ENCODE peak calls at places on chromosomes 5 and 9, in ten cellular contexts. One of them, this sample, is unnamed.

GRCh38 chr5:80696450-80696849 is 41.7 kb upstream of the DHFR start:
- DNase-seq in GM23248: no peak
- DNase-seq in HCT116: no peak
- DNase-seq in left ventricle myocardium inferior: no peak
- DNase-seq in iPS DF 6.9: no peak
- DNase-seq in heart right ventricle: no peak
- DNase-seq in A549: no peak
- DNase-seq in adrenal gland: no peak
- DNase-seq in spleen: no peak
- DNase-seq in CD4-positive, alpha-beta memory T cell: no peak
- DNase-seq in this sample: no peak

GRCh38 chr9:107214915-107215314 is 68.2 kb upstream of the RAD23B start:
- DNase-seq in GM23248: peak
- DNase-seq in HCT116: no peak
- DNase-seq in left ventricle myocardium inferior: no peak
- DNase-seq in iPS DF 6.9: no peak
- DNase-seq in heart right ventricle: no peak
- DNase-seq in A549: no peak
- DNase-seq in adrenal gland: no peak
- DNase-seq in spleen: no peak
- DNase-seq in CD4-positive, alpha-beta memory T cell: no peak
- DNase-seq in this sample: no peak

GRCh38 chr5:179916523-179916922 is 8.8 kb upstream of the TBC1D9B start:
- DNase-seq in GM23248: no peak
- DNase-seq in HCT116: no peak
- DNase-seq in left ventricle myocardium inferior: no peak
- DNase-seq in iPS DF 6.9: no peak
- DNase-seq in heart right ventricle: no peak
- DNase-seq in A549: no peak
- DNase-seq in adrenal gland: peak
- DNase-seq in spleen: no peak
- DNase-seq in CD4-positive, alpha-beta memory T cell: no peak
- DNase-seq in this sample: no peak

GRCh38 chr5:88484367-88484766 is 215.7 kb upstream of the TMEM161B start:
- DNase-seq in GM23248: no peak
- DNase-seq in HCT116: no peak
- DNase-seq in left ventricle myocardium inferior: no peak
- DNase-seq in iPS DF 6.9: no peak
- DNase-seq in heart right ventricle: no peak
- DNase-seq in A549: no peak
- DNase-seq in adrenal gland: no peak
- DNase-seq in spleen: no peak
- DNase-seq in CD4-positive, alpha-beta memory T cell: no peak
- DNase-seq in this sample: no peak

GRCh38 chr9:128101690-128102089 is 25.8 kb downstream of the PTGES2 start:
- DNase-seq in GM23248: no peak
- DNase-seq in HCT116: no peak
- DNase-seq in left ventricle myocardium inferior: peak
- DNase-seq in iPS DF 6.9: no peak
- DNase-seq in heart right ventricle: peak
- DNase-seq in A549: no peak
- DNase-seq in adrenal gland: no peak
- DNase-seq in spleen: peak
- DNase-seq in CD4-positive, alpha-beta memory T cell: no peak
- DNase-seq in this sample: no peak

GRCh38 chr9:100474082-100474949 is 1.4 kb downstream of the TMEFF1 start:
- DNase-seq in GM23248: no peak
- DNase-seq in HCT116: no peak
- DNase-seq in left ventricle myocardium inferior: no peak
- DNase-seq in iPS DF 6.9: no peak
- DNase-seq in heart right ventricle: no peak
- DNase-seq in A549: no peak
- DNase-seq in adrenal gland: no peak
- DNase-seq in spleen: no peak
- DNase-seq in CD4-positive, alpha-beta memory T cell: no peak
- DNase-seq in this sample: no peak

GRCh38 chr9:71254592-71255277 is 133.3 kb upstream of the TRPM3 start:
- DNase-seq in GM23248: no peak
- DNase-seq in HCT116: no peak
- DNase-seq in left ventricle myocardium inferior: no peak
- DNase-seq in iPS DF 6.9: no peak
- DNase-seq in heart right ventricle: no peak
- DNase-seq in A549: no peak
- DNase-seq in adrenal gland: no peak
- DNase-seq in spleen: no peak
- DNase-seq in CD4-positive, alpha-beta memory T cell: no peak
- DNase-seq in this sample: no peak

GRCh38 chr9:134716067-134716466 is 74.5 kb downstream of the COL5A1 start:
- DNase-seq in GM23248: peak
- DNase-seq in HCT116: no peak
- DNase-seq in left ventricle myocardium inferior: no peak
- DNase-seq in iPS DF 6.9: no peak
- DNase-seq in heart right ventricle: no peak
- DNase-seq in A549: no peak
- DNase-seq in adrenal gland: no peak
- DNase-seq in spleen: no peak
- DNase-seq in CD4-positive, alpha-beta memory T cell: no peak
- DNase-seq in this sample: no peak

GRCh38 chr5:177430146-177430951 is 3.9 kb downstream of the GRK6 start:
- DNase-seq in GM23248: no peak
- DNase-seq in HCT116: no peak
- DNase-seq in left ventricle myocardium inferior: no peak
- DNase-seq in iPS DF 6.9: no peak
- DNase-seq in heart right ventricle: no peak
- DNase-seq in A549: no peak
- DNase-seq in adrenal gland: no peak
- DNase-seq in spleen: peak
- DNase-seq in CD4-positive, alpha-beta memory T cell: no peak
- DNase-seq in this sample: no peak

GRCh38 chr9:4137234-4137633 is 162.6 kb downstream of the GLIS3 start:
- DNase-seq in GM23248: peak
- DNase-seq in HCT116: peak
- DNase-seq in left ventricle myocardium inferior: no peak
- DNase-seq in iPS DF 6.9: no peak
- DNase-seq in heart right ventricle: no peak
- DNase-seq in A549: peak
- DNase-seq in adrenal gland: no peak
- DNase-seq in spleen: no peak
- DNase-seq in CD4-positive, alpha-beta memory T cell: no peak
- DNase-seq in this sample: no peak

GRCh38 chr5:7745882-7746735 is 104.8 kb downstream of the CFAP90 start:
- DNase-seq in GM23248: peak
- DNase-seq in HCT116: peak
- DNase-seq in left ventricle myocardium inferior: peak
- DNase-seq in iPS DF 6.9: peak
- DNase-seq in heart right ventricle: peak
- DNase-seq in A549: peak
- DNase-seq in adrenal gland: peak
- DNase-seq in spleen: no peak
- DNase-seq in CD4-positive, alpha-beta memory T cell: peak
- DNase-seq in this sample: peak

GRCh38 chr9:105436753-105437152 is 11.1 kb upstream of the FSD1L start:
- DNase-seq in GM23248: no peak
- DNase-seq in HCT116: no peak
- DNase-seq in left ventricle myocardium inferior: no peak
- DNase-seq in iPS DF 6.9: no peak
- DNase-seq in heart right ventricle: no peak
- DNase-seq in A549: no peak
- DNase-seq in adrenal gland: no peak
- DNase-seq in spleen: no peak
- DNase-seq in CD4-positive, alpha-beta memory T cell: no peak
- DNase-seq in this sample: no peak

GRCh38 chr9:105439428-105439827 is 8.4 kb upstream of the FSD1L start:
- DNase-seq in GM23248: peak
- DNase-seq in HCT116: no peak
- DNase-seq in left ventricle myocardium inferior: no peak
- DNase-seq in iPS DF 6.9: no peak
- DNase-seq in heart right ventricle: no peak
- DNase-seq in A549: no peak
- DNase-seq in adrenal gland: no peak
- DNase-seq in spleen: no peak
- DNase-seq in CD4-positive, alpha-beta memory T cell: no peak
- DNase-seq in this sample: no peak

GRCh38 chr9:105437704-105438103 is 10.1 kb upstream of the FSD1L start:
- DNase-seq in GM23248: no peak
- DNase-seq in HCT116: no peak
- DNase-seq in left ventricle myocardium inferior: no peak
- DNase-seq in iPS DF 6.9: no peak
- DNase-seq in heart right ventricle: no peak
- DNase-seq in A549: no peak
- DNase-seq in adrenal gland: no peak
- DNase-seq in spleen: no peak
- DNase-seq in CD4-positive, alpha-beta memory T cell: no peak
- DNase-seq in this sample: no peak

GRCh38 chr9:105435453-105435852 is 12.4 kb upstream of the FSD1L start:
- DNase-seq in GM23248: no peak
- DNase-seq in HCT116: no peak
- DNase-seq in left ventricle myocardium inferior: no peak
- DNase-seq in iPS DF 6.9: no peak
- DNase-seq in heart right ventricle: no peak
- DNase-seq in A549: no peak
- DNase-seq in adrenal gland: no peak
- DNase-seq in spleen: no peak
- DNase-seq in CD4-positive, alpha-beta memory T cell: no peak
- DNase-seq in this sample: no peak

DNA sequence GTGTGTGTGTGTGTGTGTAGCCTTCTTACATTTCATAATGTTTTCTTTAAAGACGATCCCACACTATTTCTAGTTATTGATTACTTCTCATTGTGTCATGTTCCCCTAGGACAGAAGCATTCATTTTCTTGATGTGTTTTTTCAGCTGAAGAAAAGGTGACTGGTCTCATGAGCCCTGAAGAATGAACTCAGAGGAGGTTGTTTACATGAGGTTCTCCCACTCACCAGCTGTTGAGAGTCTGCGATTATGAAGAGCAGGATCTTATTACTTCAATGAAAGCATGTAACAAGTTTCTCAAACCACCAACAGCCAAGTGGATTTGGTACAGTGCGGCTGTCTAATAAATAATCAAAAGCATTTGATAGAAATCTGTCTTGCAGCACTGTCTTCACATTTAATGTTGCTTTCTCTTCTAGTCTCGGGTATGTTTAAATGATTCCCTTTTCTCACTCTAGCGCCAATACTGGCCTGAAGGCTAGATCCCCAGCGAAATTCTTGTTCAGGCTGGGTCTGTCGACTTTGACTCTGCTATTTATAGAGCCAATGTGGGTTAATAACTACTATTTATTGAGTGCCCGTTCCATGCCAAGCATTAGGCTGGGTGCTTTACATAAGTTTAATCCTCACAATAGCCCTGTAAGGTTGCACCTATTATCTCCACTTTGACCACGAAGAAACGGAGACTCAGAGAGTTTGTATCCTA is 9.5 kb upstream of the FSD1L start:
- DNase-seq in GM23248: peak
- DNase-seq in HCT116: no peak
- DNase-seq in left ventricle myocardium inferior: no peak
- DNase-seq in iPS DF 6.9: no peak
- DNase-seq in heart right ventricle: no peak
- DNase-seq in A549: no peak
- DNase-seq in adrenal gland: no peak
- DNase-seq in spleen: no peak
- DNase-seq in CD4-positive, alpha-beta memory T cell: no peak
- DNase-seq in this sample: no peak
- H3K27ac ChIP-seq in GM23248: no peak
- H3K27ac ChIP-seq in HCT116: no peak
- H3K27ac ChIP-seq in left ventricle myocardium inferior: peak
- H3K27ac ChIP-seq in iPS DF 6.9: no peak
- H3K27ac ChIP-seq in heart right ventricle: no peak
- H3K27ac ChIP-seq in A549: no peak
- H3K27ac ChIP-seq in adrenal gland: no peak
- H3K27ac ChIP-seq in spleen: no peak
- H3K27ac ChIP-seq in CD4-positive, alpha-beta memory T cell: no peak
- H3K27ac ChIP-seq in this sample: no peak

DNA sequence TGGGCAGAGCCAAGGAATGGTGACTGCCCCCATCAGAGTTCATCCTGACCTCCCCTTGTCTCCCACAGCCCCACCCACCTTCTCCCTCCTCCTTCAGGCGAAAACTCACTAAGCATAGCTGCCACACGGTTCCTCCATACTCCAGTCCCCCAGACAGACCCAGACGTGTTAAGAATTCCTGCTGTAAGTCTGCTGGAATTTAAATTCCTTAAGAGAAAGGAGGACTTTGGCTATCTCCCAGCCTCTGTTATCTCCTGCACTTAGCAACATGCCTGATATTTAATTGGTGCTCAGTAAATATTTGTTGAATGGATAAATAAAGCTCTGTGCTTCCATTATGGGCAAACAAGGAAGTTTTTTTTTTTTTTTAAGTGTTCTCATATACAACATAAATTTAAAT is 213.7 kb downstream of the RFK start:
- DNase-seq in GM23248: peak
- DNase-seq in HCT116: peak
- DNase-seq in left ventricle myocardium inferior: no peak
- DNase-seq in iPS DF 6.9: no peak
- DNase-seq in heart right ventricle: no peak
- DNase-seq in A549: peak
- DNase-seq in adrenal gland: no peak
- DNase-seq in spleen: no peak
- DNase-seq in CD4-positive, alpha-beta memory T cell: no peak
- DNase-seq in this sample: no peak
- H3K27ac ChIP-seq in GM23248: no peak
- H3K27ac ChIP-seq in HCT116: no peak
- H3K27ac ChIP-seq in left ventricle myocardium inferior: no peak
- H3K27ac ChIP-seq in iPS DF 6.9: no peak
- H3K27ac ChIP-seq in heart right ventricle: no peak
- H3K27ac ChIP-seq in A549: no peak
- H3K27ac ChIP-seq in adrenal gland: no peak
- H3K27ac ChIP-seq in spleen: no peak
- H3K27ac ChIP-seq in CD4-positive, alpha-beta memory T cell: no peak
- H3K27ac ChIP-seq in this sample: no peak

DNA sequence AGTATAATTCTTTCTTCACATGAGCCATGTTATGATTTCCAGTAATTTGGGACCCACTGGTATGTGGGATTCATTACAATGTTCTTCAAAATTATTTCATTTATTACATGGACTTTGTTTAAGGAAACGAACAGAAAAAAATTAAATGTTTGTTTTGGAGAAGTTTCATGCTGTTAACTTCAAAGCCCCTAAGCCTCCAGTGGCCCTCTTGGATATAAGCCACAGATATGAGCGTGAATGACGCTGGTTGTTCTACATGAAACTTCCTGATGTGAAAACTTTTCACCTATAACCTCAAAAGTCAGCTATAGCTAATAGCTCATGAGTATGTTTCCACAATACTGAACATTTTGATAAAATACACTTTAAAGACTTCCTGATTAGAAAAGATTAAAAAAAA is 334.2 kb downstream of the PDE4D start:
- DNase-seq in GM23248: no peak
- DNase-seq in HCT116: no peak
- DNase-seq in left ventricle myocardium inferior: no peak
- DNase-seq in iPS DF 6.9: no peak
- DNase-seq in heart right ventricle: no peak
- DNase-seq in A549: peak
- DNase-seq in adrenal gland: no peak
- DNase-seq in spleen: no peak
- DNase-seq in CD4-positive, alpha-beta memory T cell: no peak
- DNase-seq in this sample: no peak
- H3K27ac ChIP-seq in GM23248: no peak
- H3K27ac ChIP-seq in HCT116: no peak
- H3K27ac ChIP-seq in left ventricle myocardium inferior: no peak
- H3K27ac ChIP-seq in iPS DF 6.9: no peak
- H3K27ac ChIP-seq in heart right ventricle: no peak
- H3K27ac ChIP-seq in A549: peak
- H3K27ac ChIP-seq in adrenal gland: no peak
- H3K27ac ChIP-seq in spleen: no peak
- H3K27ac ChIP-seq in CD4-positive, alpha-beta memory T cell: no peak
- H3K27ac ChIP-seq in this sample: no peak

GRCh38 chr9:129497837-129498450 is 123.0 kb downstream of the C9orf50 start:
- DNase-seq in GM23248: peak
- DNase-seq in HCT116: no peak
- DNase-seq in left ventricle myocardium inferior: no peak
- DNase-seq in iPS DF 6.9: no peak
- DNase-seq in heart right ventricle: no peak
- DNase-seq in A549: no peak
- DNase-seq in adrenal gland: peak
- DNase-seq in spleen: no peak
- DNase-seq in CD4-positive, alpha-beta memory T cell: no peak
- DNase-seq in this sample: no peak
- H3K27ac ChIP-seq in GM23248: peak
- H3K27ac ChIP-seq in HCT116: peak
- H3K27ac ChIP-seq in left ventricle myocardium inferior: peak
- H3K27ac ChIP-seq in iPS DF 6.9: no peak
- H3K27ac ChIP-seq in heart right ventricle: peak
- H3K27ac ChIP-seq in A549: peak
- H3K27ac ChIP-seq in adrenal gland: peak
- H3K27ac ChIP-seq in spleen: peak
- H3K27ac ChIP-seq in CD4-positive, alpha-beta memory T cell: no peak
- H3K27ac ChIP-seq in this sample: peak